ENCODE peak calls at places on chromosomes 6 and 20, in ten cellular contexts. F, H, G, I, Y, E, R, Z, M and A are unnamed samples.

GRCh38 chr6:161837854-161838253 is 564.0 kb upstream of the AGPAT4 start:
- DNase-seq in Z (no peak), G (no peak), Y (peak), E (no peak), H (no peak), M (no peak), I (no peak), F (peak), R (no peak), A (no peak)

GRCh38 chr6:137240168-137240567 is 21.0 kb upstream of the IFNGR1 start:
- DNase-seq in Z (no peak), M (peak), G (no peak), E (no peak), I (no peak), R (no peak), F (peak), Y (peak), H (peak), A (no peak)

GRCh38 chr6:53395986-53396385 is 47.2 kb upstream of the ELOVL5 start:
- DNase-seq in G (no peak), R (no peak), I (no peak), Y (no peak), M (no peak), Z (no peak), H (no peak), E (no peak), F (no peak), A (no peak)

GRCh38 chr6:7100072-7100750 is 7.5 kb upstream of the RREB1 start:
- DNase-seq in G (no peak), E (no peak), I (no peak), H (no peak), F (no peak), Z (no peak), M (no peak), R (peak), Y (no peak), A (peak)

GRCh38 chr6:50600280-50600679 is 113.0 kb upstream of the TFAP2D start:
- DNase-seq in Y (no peak), G (no peak), M (no peak), Z (no peak), E (no peak), I (no peak), F (no peak), H (no peak), R (no peak), A (no peak)

GRCh38 chr6:169839493-169839892 is 88.1 kb downstream of the ERMARD start:
- DNase-seq in H (no peak), I (no peak), F (no peak), Z (no peak), E (no peak), G (peak), M (no peak), R (no peak), Y (no peak), A (no peak)

GRCh38 chr6:30103630-30104179 is 9.2 kb downstream of the TRIM31 start:
- DNase-seq in G (peak), R (no peak), I (no peak), F (no peak), M (no peak), Z (no peak), Y (no peak), H (no peak), E (no peak), A (no peak)

GRCh38 chr6:142323377-142323776 is 21.6 kb downstream of the ADGRG6 start:
- DNase-seq in G (peak), Y (peak), R (no peak), E (peak), H (no peak), I (no peak), M (no peak), Z (no peak), F (no peak), A (no peak)

GRCh38 chr6:45737331-45738056 is 278.2 kb downstream of the CLIC5 start:
- DNase-seq in Z (no peak), G (no peak), I (peak), R (no peak), M (no peak), F (no peak), Y (no peak), E (no peak), H (no peak), A (no peak)

GRCh38 chr20:47352332-47353223 is 3.9 kb downstream of the ZMYND8 start:
- DNase-seq in F (no peak), H (no peak), I (no peak), E (peak), G (peak), Y (peak), Z (no peak), M (peak), R (peak), A (no peak)

GRCh38 chr6:133705071-133705470 is 183.8 kb upstream of the TCF21 start:
- DNase-seq in H (no peak), I (no peak), M (no peak), Y (peak), G (no peak), R (no peak), F (peak), E (no peak), Z (no peak), A (no peak)

GRCh38 chr6:29011276-29011734 is 6.2 kb upstream of the ZNF311 start:
- DNase-seq in E (peak), H (peak), R (peak), G (no peak), I (peak), F (no peak), Y (peak), M (no peak), Z (peak), A (peak)

GRCh38 chr20:20009784-20010253 is 7.3 kb upstream of the NAA20 start:
- DNase-seq in F (no peak), E (no peak), R (no peak), Y (no peak), Z (no peak), I (no peak), H (no peak), G (no peak), M (no peak), A (no peak)

GRCh38 chr6:10411915-10412164 is 3.0 kb downstream of the TFAP2A start:
- DNase-seq in I (no peak), E (no peak), F (no peak), Z (peak), M (no peak), H (no peak), Y (no peak), G (peak), R (no peak), A (no peak)

GRCh38 chr6:2695464-2696095 is 55.1 kb downstream of the MYLK4 start:
- DNase-seq in E (peak), I (no peak), Z (no peak), F (peak), H (no peak), G (no peak), Y (peak), M (no peak), R (peak), A (no peak)

GRCh38 chr6:36958775-36959554 is 4.4 kb downstream of the PI16 start:
- DNase-seq in R (no peak), E (no peak), H (no peak), Y (no peak), F (no peak), G (no peak), I (no peak), Z (no peak), M (peak), A (no peak)

GRCh38 chr6:73152998-73153757 is 72.1 kb downstream of the KHDC1L start:
- DNase-seq in G (no peak), E (no peak), I (no peak), M (no peak), Y (peak), R (no peak), F (no peak), Z (no peak), H (no peak), A (no peak)

GRCh38 chr20:55232647-55233046 is 757.3 kb downstream of the DOK5 start:
- DNase-seq in G (no peak), R (no peak), E (no peak), F (no peak), H (no peak), Y (no peak), I (no peak), Z (no peak), M (no peak), A (no peak)

GRCh38 chr6:46796842-46797241 is 3.7 kb downstream of the MEP1A start:
- DNase-seq in F (peak), R (no peak), Y (no peak), I (no peak), Z (no peak), G (no peak), E (no peak), H (no peak), M (no peak), A (no peak)

GRCh38 chr20:8414611-8415274 is 282.7 kb downstream of the PLCB1 start:
- DNase-seq in G (no peak), I (no peak), E (no peak), Z (no peak), Y (peak), M (no peak), H (no peak), F (peak), R (no peak), A (no peak)

GRCh38 chr6:79705456-79705995 is 74.4 kb downstream of the SH3BGRL2 start:
- DNase-seq in I (no peak), H (no peak), G (no peak), Y (no peak), M (no peak), R (no peak), F (no peak), Z (no peak), E (no peak), A (no peak)

GRCh38 chr20:41508335-41508734 is 109.8 kb downstream of the CHD6 start:
- DNase-seq in E (no peak), M (no peak), Y (no peak), G (peak), H (no peak), F (no peak), Z (no peak), R (no peak), I (no peak), A (no peak)

GRCh38 chr20:4697189-4697873 is 24.4 kb upstream of the PRND start:
- DNase-seq in Z (no peak), H (no peak), F (no peak), G (no peak), R (no peak), Y (no peak), E (no peak), M (no peak), I (no peak), A (no peak)

GRCh38 chr20:31605902-31606677 is 1.0 kb downstream of the ID1 start:
- DNase-seq in Y (peak), M (peak), E (no peak), G (peak), R (no peak), Z (peak), H (no peak), I (no peak), F (no peak), A (peak)

GRCh38 chr20:15817351-15817750 is 755.9 kb downstream of the KIF16B start:
- DNase-seq in H (no peak), M (no peak), F (no peak), Z (no peak), I (no peak), G (no peak), E (no peak), Y (no peak), R (no peak), A (no peak)

GRCh38 chr6:75412937-75413662 is 80.5 kb downstream of the FILIP1 start:
- DNase-seq in Y (peak), M (no peak), G (no peak), R (no peak), Z (no peak), E (peak), F (no peak), I (no peak), H (no peak), A (no peak)

GRCh38 chr20:31988430-31989015 is 20.6 kb downstream of the XKR7 start:
- DNase-seq in Y (no peak), I (no peak), M (no peak), R (no peak), H (no peak), E (peak), Z (no peak), G (no peak), F (no peak), A (no peak)

GRCh38 chr6:108477034-108477433 is 83.7 kb upstream of the FOXO3 start:
- DNase-seq in I (no peak), H (no peak), Z (no peak), Y (no peak), E (no peak), M (no peak), G (no peak), F (no peak), R (no peak), A (no peak)

GRCh38 chr6:140538926-140539325 is 1164.5 kb upstream of the CITED2 start:
- DNase-seq in M (no peak), H (no peak), E (peak), F (no peak), Y (peak), R (no peak), I (no peak), Z (no peak), G (no peak), A (no peak)

GRCh38 chr6:16711551-16712249 is 49.6 kb downstream of the ATXN1 start:
- DNase-seq in G (no peak), E (peak), Z (peak), Y (no peak), R (no peak), I (no peak), F (peak), H (no peak), M (no peak), A (no peak)

GRCh38 chr6:17621003-17621402 is 20.9 kb downstream of the FAM8A1 start:
- DNase-seq in R (peak), I (no peak), H (no peak), F (no peak), Y (no peak), G (no peak), M (no peak), Z (no peak), E (no peak), A (no peak)

GRCh38 chr6:110408891-110409290 is 6.5 kb downstream of the DDO start:
- DNase-seq in G (no peak), R (no peak), F (no peak), Y (no peak), Z (no peak), H (no peak), I (no peak), E (no peak), M (no peak), A (no peak)

GRCh38 chr6:139142267-139142666 is 7.4 kb downstream of the HECA start:
- DNase-seq in G (no peak), H (no peak), Z (no peak), E (no peak), F (no peak), M (no peak), I (no peak), Y (no peak), R (no peak), A (no peak)

GRCh38 chr6:29737707-29738630 is 14.7 kb downstream of the HLA-F start:
- DNase-seq in Y (peak), G (peak), F (peak), R (peak), Z (peak), H (peak), E (peak), I (peak), M (no peak), A (peak)

GRCh38 chr6:24666097-24666615 is 543 bp downstream of the TDP2 start:
- DNase-seq in H (no peak), M (peak), G (no peak), Y (peak), Z (no peak), I (peak), E (no peak), F (no peak), R (peak), A (no peak)

GRCh38 chr6:108966855-108967755 is 118.9 kb downstream of the ARMC2 start:
- DNase-seq in F (peak), H (no peak), E (no peak), M (no peak), I (peak), G (no peak), Z (peak), Y (peak), R (no peak), A (no peak)

GRCh38 chr6:151391021-151391470 is 313 bp downstream of the ZBTB2 start:
- DNase-seq in R (peak), Y (peak), F (peak), Z (peak), I (peak), E (peak), M (peak), G (peak), H (peak), A (peak)

GRCh38 chr6:47342824-47343223 is 33.1 kb upstream of the TNFRSF21 start:
- DNase-seq in G (no peak), H (no peak), Z (no peak), F (no peak), R (no peak), Y (no peak), I (no peak), M (no peak), E (no peak), A (no peak)